ENCODE peak calls at places on chromosomes 12 and 14, in seven cellular contexts. U is KG1; D is WERI-Rb-1; I is amniotic stem cell; F is stimulated activated CD8-positive, alpha-beta memory T cell treated with anti-CD3 and anti-CD28 coated beads, Interleukin-12 subunit alpha, Interleukin-12 subunit beta, amount 100 ng/mL, for 1 hour; A is mesendoderm; Q is activated T-helper 1 cell treated with anti-CD3 and anti-CD28 coated beads, Interleukin-12 subunit alpha, Interleukin-12 subunit beta, Interleukin-2, Interleukin-4 antibody, amounts not matched to agents 30 ng/mL and 10 ng/mL and 1 ng/mL, durations not matched to agents 14 hours and 24 hours and 36 hours. K is an unnamed sample.

GRCh38 chr12:77845831-77846230 is 15.1 kb downstream of the NAV3 start:
- DNase-seq in U (no peak), D (no peak), I (peak), F (no peak), A (no peak), Q (no peak), K (peak)

GRCh38 chr12:74539261-74539660 is 1.6 kb downstream of the ATXN7L3B start:
- DNase-seq in U (no peak), D (no peak), I (no peak), F (no peak), A (peak), Q (no peak), K (no peak)

GRCh38 chr12:90854136-90854689 is 100.8 kb downstream of the CCER1 start:
- DNase-seq in U (no peak), D (peak), I (peak), F (no peak), A (peak), Q (no peak), K (peak)

GRCh38 chr12:17976202-17976601 is 113.8 kb downstream of the RERGL start:
- DNase-seq in U (no peak), D (peak), I (no peak), F (no peak), A (peak), Q (no peak), K (no peak)

GRCh38 chr14:67108230-67108629 is 81.0 kb upstream of the GARIN2 start:
- DNase-seq in U (no peak), D (no peak), I (no peak), F (no peak), A (no peak), Q (no peak), K (no peak)

GRCh38 chr12:124556896-124557501 is 10.4 kb downstream of the NCOR2 start:
- DNase-seq in U (no peak), D (no peak), I (no peak), F (no peak), A (no peak), Q (no peak), K (no peak)

GRCh38 chr12:108828774-108829173 is 28.6 kb downstream of the SSH1 start:
- DNase-seq in U (no peak), D (no peak), I (peak), F (no peak), A (no peak), Q (no peak), K (no peak)

GRCh38 chr14:30444451-30444850 is 114.5 kb upstream of the G2E3 start:
- DNase-seq in U (no peak), D (no peak), I (no peak), F (no peak), A (no peak), Q (no peak), K (no peak)

K was measured in glomerular endothelial cell.